ENCODE peak calls at places on chromosomes 12 and 14, in eight cellular contexts. R is neural progenitor cell, K is heart left ventricle, N is transverse colon, E is A549, S is mesendoderm, Y is IMR-90, U is esophagus squamous epithelium. D is an unnamed sample. For H3K4me1, the result is how much of the 10 kb centered on the place peaks cover.

GRCh38 chr12:100077367-100077766 is 65.3 kb downstream of the BLTP3B start:
- DNase-seq in S (no peak), R (no peak), N (no peak), E (peak), K (no peak), Y (no peak), U (no peak), D (peak)

GRCh38 chr12:22974865-22975264 is 349.9 kb downstream of the ETNK1 start:
- DNase-seq in S (peak), Y (peak), K (no peak), R (no peak), E (peak), U (no peak), N (no peak), D (no peak)

GRCh38 chr12:28388879-28389278 is 198.6 kb downstream of the CCDC91 start:
- DNase-seq in U (no peak), R (no peak), E (no peak), K (no peak), S (peak), N (no peak), Y (no peak), D (no peak)

GRCh38 chr14:74552623-74553022 is 59.1 kb downstream of the ISCA2 start:
- DNase-seq in Y (peak), R (no peak), E (no peak), S (no peak), U (no peak), K (peak), N (peak), D (no peak)

GRCh38 chr12:19199322-19199721 is 69.8 kb downstream of the PLEKHA5 start:
- DNase-seq in R (no peak), K (no peak), Y (no peak), N (no peak), U (no peak), E (no peak), S (no peak), D (no peak)

GRCh38 chr12:106317406-106318082 is 15.0 kb downstream of the TCP11L2 start:
- DNase-seq in U (no peak), K (no peak), R (no peak), E (no peak), N (no peak), S (no peak), Y (no peak), D (no peak)

GRCh38 chr12:52246720-52247621 is 13.9 kb downstream of the KRT7 start:
- DNase-seq in E (peak), N (no peak), S (peak), K (peak), R (no peak), Y (no peak), U (no peak), D (no peak)

GRCh38 chr12:50922820-50923219 is 29.5 kb upstream of the HIGD1C start:
- DNase-seq in K (no peak), U (no peak), E (no peak), R (peak), Y (peak), S (peak), N (no peak), D (no peak)

GRCh38 chr12:44812062-44812461 is 64.1 kb downstream of the NELL2 start:
- DNase-seq in E (peak), S (peak), K (no peak), Y (no peak), R (no peak), U (no peak), N (no peak), D (peak)

GRCh38 chr12:5565933-5566632 is 134.2 kb downstream of the NTF3 start:
- DNase-seq in S (no peak), R (no peak), K (no peak), Y (peak), U (no peak), E (no peak), N (no peak), D (no peak)

GRCh38 chr14:81432171-81432570 is 32.0 kb upstream of the STON2 start:
- DNase-seq in U (no peak), S (no peak), R (no peak), K (no peak), N (no peak), E (no peak), Y (no peak), D (no peak)

GRCh38 chr14:99270491-99271287 is 1.3 kb downstream of the BCL11B start:
- DNase-seq in S (peak), U (no peak), E (no peak), Y (no peak), R (peak), K (peak), N (no peak), D (peak)

GRCh38 chr12:91140660-91141045 is 29.4 kb upstream of the LUM start:
- DNase-seq in K (no peak), E (no peak), N (no peak), Y (peak), R (no peak), U (no peak), S (no peak), D (no peak)

GRCh38 chr14:89221109-89221508 is 195.9 kb downstream of the FOXN3 start:
- DNase-seq in S (no peak), K (no peak), E (peak), R (no peak), N (no peak), Y (peak), U (no peak), D (no peak)

GRCh38 chr12:52402873-52403510 is 3.1 kb downstream of the KRT82 start:
- DNase-seq in N (no peak), S (peak), E (no peak), K (no peak), R (no peak), U (no peak), Y (no peak), D (no peak)

GRCh38 chr14:91911474-91912032 is 35.9 kb downstream of the FBLN5 start:
- DNase-seq in R (peak), S (peak), Y (peak), N (peak), K (no peak), E (peak), U (no peak), D (peak)

GRCh38 chr14:90781344-90781761 is 34.9 kb downstream of the TTC7B start:
- DNase-seq in E (no peak), R (no peak), Y (peak), S (no peak), U (no peak), K (no peak), N (no peak), D (no peak)

GRCh38 chr12:126581655-126582054 is 1516.4 kb downstream of the AACS start:
- DNase-seq in N (no peak), U (no peak), E (no peak), S (no peak), Y (no peak), R (no peak), K (no peak), D (no peak)

GRCh38 chr12:115871714-115872113 is 405.8 kb downstream of the MED13L start:
- DNase-seq in R (peak), U (no peak), K (no peak), E (peak), N (peak), S (peak), Y (peak), D (peak)

GRCh38 chr12:50258167-50258551 is 25.2 kb downstream of the LIMA1 start:
- DNase-seq in Y (no peak), S (no peak), E (peak), K (no peak), R (no peak), U (no peak), N (peak), D (no peak)

GRCh38 chr12:57430117-57430930 is 519 bp downstream of the R3HDM2 start:
- DNase-seq in S (peak), Y (peak), R (no peak), U (no peak), K (peak), N (no peak), E (no peak), D (peak)

GRCh38 chr12:85191-85666 is 18.7 kb downstream of the IQSEC3 start:
- DNase-seq in E (no peak), Y (no peak), S (no peak), U (no peak), N (no peak), R (no peak), K (no peak), D (no peak)

GRCh38 chr12:113066806-113067400 is 10.4 kb downstream of the DTX1 start:
- DNase-seq in N (no peak), S (no peak), K (no peak), Y (no peak), U (no peak), E (no peak), R (no peak), D (no peak)

GRCh38 chr12:30200864-30201263 is 417.1 kb upstream of the TMTC1 start:
- DNase-seq in Y (no peak), N (no peak), K (peak), R (no peak), U (no peak), S (peak), E (no peak), D (no peak)

GRCh38 chr12:11508699-11509098 is 113.3 kb upstream of the PRB2 start:
- DNase-seq in R (no peak), E (no peak), S (peak), U (no peak), Y (peak), N (no peak), K (no peak), D (no peak)

GRCh38 chr12:116990971-116991966 is 80.5 kb downstream of the FBXW8 start:
- DNase-seq in Y (peak), S (no peak), E (no peak), N (no peak), U (no peak), K (no peak), R (no peak), D (no peak)

GRCh38 chr12:388547-389137 is 478 bp downstream of the KDM5A start:
- DNase-seq in S (peak), E (peak), U (no peak), K (peak), N (peak), R (peak), Y (peak), D (no peak)

GRCh38 chr12:6205144-6205539 is 4.9 kb downstream of the CD9 start:
- DNase-seq in R (peak), E (no peak), S (peak), U (no peak), Y (no peak), K (no peak), N (peak), D (no peak)

GRCh38 chr12:3247077-3247476 is 169.9 kb downstream of the TSPAN9 start:
- DNase-seq in U (no peak), N (no peak), E (no peak), K (no peak), R (no peak), S (no peak), Y (no peak), D (no peak)

GRCh38 chr14:54640480-54640879 is 73.6 kb downstream of the SAMD4A start:
- DNase-seq in E (no peak), R (no peak), N (no peak), Y (no peak), S (no peak), K (no peak), U (no peak), D (no peak)

GRCh38 chr14:42421377-42422078 is 814.9 kb downstream of the LRFN5 start:
- DNase-seq in E (no peak), U (no peak), N (no peak), R (no peak), K (no peak), Y (no peak), S (no peak), D (no peak)

GRCh38 chr12:120574106-120574505 is 7.1 kb downstream of the POP5 start:
- DNase-seq in N (no peak), R (no peak), U (no peak), Y (no peak), K (no peak), E (no peak), S (no peak), D (no peak)

GRCh38 chr14:26828741-26829140 is 230.9 kb upstream of the NOVA1 start:
- DNase-seq in K (no peak), Y (no peak), R (no peak), S (no peak), E (no peak), N (no peak), U (no peak), D (no peak)

GRCh38 chr12:4535871-4536270 is 2.8 kb upstream of the RAD51AP1 start:
- DNase-seq in S (no peak), N (no peak), Y (no peak), R (no peak), K (no peak), E (no peak), U (no peak), D (no peak)

DNA sequence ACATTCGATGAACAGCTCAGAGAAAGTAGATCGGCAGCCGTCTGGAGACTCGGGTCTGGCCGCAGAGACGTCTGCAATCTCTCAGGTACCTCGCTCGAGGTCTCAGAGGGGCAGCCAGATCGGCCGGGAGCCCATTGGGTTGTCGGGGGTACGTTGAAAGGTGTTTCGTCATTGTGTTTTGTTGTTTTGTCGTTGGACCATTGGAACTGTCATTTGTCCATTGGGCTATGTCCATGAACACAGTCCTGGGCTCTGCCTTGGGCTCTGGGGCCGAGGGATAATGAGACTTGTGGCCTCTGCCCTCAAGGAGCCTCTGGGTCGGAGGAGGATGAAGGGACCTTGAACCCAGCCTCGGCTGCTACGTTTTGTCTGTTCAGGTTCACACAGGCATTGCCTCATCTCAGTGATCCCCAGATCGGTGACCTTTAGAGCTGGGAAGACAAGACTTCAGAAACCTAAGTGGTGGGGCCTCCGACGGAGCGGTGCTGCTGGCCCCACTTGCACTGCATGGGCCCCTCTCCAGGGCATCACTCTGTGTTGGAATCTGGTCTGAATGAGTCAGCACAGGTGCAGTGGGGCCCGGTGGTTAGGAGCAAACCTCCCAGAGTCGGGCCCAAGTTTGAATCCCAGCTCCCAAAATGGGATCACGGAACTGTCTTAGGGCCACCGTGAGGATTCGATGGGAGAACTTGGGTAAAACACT is 23.6 kb upstream of the MLXIP start:
- DNase-seq in N (no peak), U (no peak), K (no peak), S (no peak), E (no peak), Y (no peak), R (no peak), D (peak)
- H3K4me3 ChIP-seq in N (no peak), U (no peak), K (no peak), S (no peak), E (no peak), Y (no peak), R (no peak), D (no peak)

GRCh38 chr12:53461591-53461990 is 9.7 kb downstream of the PCBP2 start:
- DNase-seq in K (no peak), N (no peak), U (no peak), E (no peak), S (no peak), R (no peak), Y (no peak), D (no peak)

GRCh38 chr12:53461059-53461458 is 9.2 kb downstream of the PCBP2 start:
- DNase-seq in N (no peak), S (no peak), E (no peak), U (no peak), Y (no peak), K (no peak), R (no peak), D (no peak)

GRCh38 chr12:53462935-53463334 is 11.0 kb downstream of the PCBP2 start:
- DNase-seq in U (no peak), S (no peak), K (no peak), E (no peak), Y (no peak), N (no peak), R (no peak), D (no peak)

GRCh38 chr12:53456654-53457366 is 4.9 kb downstream of the PCBP2 start:
- DNase-seq in S (no peak), R (no peak), Y (no peak), N (no peak), E (no peak), U (no peak), K (no peak), D (no peak)

DNA sequence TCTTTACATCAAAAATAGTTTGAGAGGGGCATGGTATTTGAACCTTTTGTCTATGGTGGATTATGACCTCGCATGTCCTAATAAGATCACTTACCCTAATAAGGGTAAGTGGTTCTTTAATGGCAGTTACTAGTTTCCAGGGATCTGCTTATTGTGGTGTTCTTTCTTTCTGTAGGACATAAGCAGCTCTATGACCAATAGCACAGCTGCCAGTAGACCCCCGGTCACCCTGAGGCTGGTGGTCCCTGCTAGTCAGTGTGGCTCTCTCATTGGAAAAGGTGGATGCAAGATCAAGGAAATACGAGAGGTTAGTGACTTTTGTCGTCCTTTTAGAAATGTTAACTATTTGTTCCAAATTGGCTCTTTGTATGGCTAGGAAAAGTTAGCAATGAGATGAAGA is 7.2 kb downstream of the PCBP2 start:
- DNase-seq in R (no peak), U (no peak), E (no peak), Y (no peak), K (no peak), S (no peak), N (no peak), D (no peak)
- H3K4me1 ChIP-seq in R (half or more), U (under half), E (half or more), Y (under half), K (under half), S (under half), N (under half), D (under half)

DNA sequence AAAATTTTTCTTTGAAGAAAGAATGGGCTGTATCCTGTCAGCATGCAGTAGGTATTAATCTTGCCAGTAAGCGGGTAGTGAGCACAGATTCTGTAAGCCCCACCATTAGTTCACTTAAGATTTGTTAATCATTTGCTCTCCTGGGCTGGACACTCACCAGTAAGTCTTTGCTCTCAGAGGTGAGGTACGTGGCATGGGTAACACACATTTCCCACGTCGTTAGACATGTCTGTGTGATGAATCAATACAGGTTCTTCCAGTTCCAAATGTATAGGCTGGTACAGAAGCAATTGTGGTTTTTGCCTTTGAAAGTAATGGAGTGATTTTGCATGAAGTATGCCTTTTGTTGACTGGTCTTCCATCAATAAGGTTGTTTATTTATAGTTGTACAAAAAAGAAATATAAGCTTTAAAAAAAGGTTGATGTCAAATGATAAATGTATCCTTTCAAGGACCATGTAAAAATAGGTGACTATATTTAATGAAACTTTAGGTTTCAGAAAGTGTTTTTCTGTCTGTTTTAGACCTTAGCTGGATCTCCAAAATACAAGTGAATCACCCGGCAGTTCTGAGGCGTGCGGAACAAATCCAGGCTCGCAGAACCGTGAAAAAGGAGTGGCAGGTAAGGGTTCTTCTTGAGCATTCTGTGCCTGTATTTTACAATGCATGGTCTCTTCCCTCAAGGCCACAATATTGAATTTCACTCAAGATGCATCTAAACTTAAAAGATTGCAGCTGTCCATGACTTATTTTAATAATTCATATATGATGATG is 45.5 kb downstream of the DERA start:
- DNase-seq in Y (no peak), U (no peak), K (no peak), S (no peak), R (no peak), N (no peak), E (no peak), D (peak)
- H3K4me3 ChIP-seq in Y (no peak), U (no peak), K (no peak), S (no peak), R (no peak), N (no peak), E (no peak), D (no peak)

GRCh38 chr12:46489951-46490388 is 117.4 kb upstream of the SLC38A2 start:
- DNase-seq in Y (no peak), K (no peak), E (no peak), U (no peak), N (no peak), S (no peak), R (no peak), D (no peak)
- H3K4me1 ChIP-seq in Y (under half), K (under half), E (half or more), U (under half), N (under half), S (under half), R (under half), D (under half)

GRCh38 chr14:77791225-77791600 is 8.7 kb upstream of the ADCK1 start:
- DNase-seq in K (no peak), Y (no peak), N (no peak), R (no peak), S (peak), E (no peak), U (no peak), D (no peak)
- H3K4me3 ChIP-seq in K (no peak), Y (no peak), N (no peak), R (no peak), S (no peak), E (no peak), U (no peak), D (no peak)

DNA sequence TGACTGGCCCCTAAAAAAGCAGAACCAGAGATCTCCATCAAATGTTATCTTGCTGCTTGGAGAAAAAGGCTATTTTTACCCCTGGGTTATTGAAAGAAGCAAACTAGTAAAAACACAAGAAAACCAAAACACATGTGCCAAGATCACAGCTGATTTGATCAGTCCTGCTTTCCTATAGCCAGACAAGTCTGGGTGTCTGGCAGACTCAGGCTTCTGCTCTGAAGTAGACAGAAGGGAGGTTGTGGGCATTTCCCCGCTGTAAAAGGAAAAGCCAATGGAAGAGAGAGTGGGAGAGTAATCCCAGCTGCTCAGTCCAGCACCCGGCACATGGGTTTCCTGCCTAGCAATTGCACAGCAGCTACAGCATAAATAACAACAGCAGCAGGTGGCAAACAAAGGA is 178.0 kb downstream of the PHLDA1 start:
- DNase-seq in E (no peak), K (no peak), S (no peak), R (peak), Y (no peak), N (no peak), U (no peak), D (no peak)
- H3K4me1 ChIP-seq in E (under half), K (under half), S (under half), R (under half), Y (under half), N (under half), U (under half), D (under half)

D was measured in Caco-2.